ENCODE peak calls at places on chromosome 5, in ten cellular contexts. One of them, this sample, is unnamed.

GRCh38 chr5:36444582-36444999 is 142.9 kb upstream of the RANBP3L start:
- DNase-seq in CD4-positive, CD25-positive, alpha-beta regulatory T cell: no peak
- DNase-seq in hepatocyte: no peak
- DNase-seq in right lobe of liver: no peak
- DNase-seq in EH: peak
- DNase-seq in RWPE1: peak
- DNase-seq in caudate nucleus: no peak
- DNase-seq in NCI-H524: no peak
- DNase-seq in CD4-positive, alpha-beta T cell: no peak
- DNase-seq in dermis blood vessel endothelial cell: no peak
- DNase-seq in this sample: no peak

GRCh38 chr5:148382961-148383360 is 797 bp upstream of the FBXO38 start:
- DNase-seq in CD4-positive, CD25-positive, alpha-beta regulatory T cell: no peak
- DNase-seq in hepatocyte: no peak
- DNase-seq in right lobe of liver: no peak
- DNase-seq in EH: peak
- DNase-seq in RWPE1: no peak
- DNase-seq in caudate nucleus: no peak
- DNase-seq in NCI-H524: no peak
- DNase-seq in CD4-positive, alpha-beta T cell: no peak
- DNase-seq in dermis blood vessel endothelial cell: no peak
- DNase-seq in this sample: no peak

GRCh38 chr5:68295772-68296171 is 80.2 kb downstream of the PIK3R1 start:
- DNase-seq in CD4-positive, CD25-positive, alpha-beta regulatory T cell: no peak
- DNase-seq in hepatocyte: no peak
- DNase-seq in right lobe of liver: no peak
- DNase-seq in EH: no peak
- DNase-seq in RWPE1: peak
- DNase-seq in caudate nucleus: no peak
- DNase-seq in NCI-H524: no peak
- DNase-seq in CD4-positive, alpha-beta T cell: no peak
- DNase-seq in dermis blood vessel endothelial cell: no peak
- DNase-seq in this sample: no peak

GRCh38 chr5:149128023-149128875 is 13.0 kb upstream of the ABLIM3 start:
- DNase-seq in CD4-positive, CD25-positive, alpha-beta regulatory T cell: no peak
- DNase-seq in hepatocyte: peak
- DNase-seq in right lobe of liver: no peak
- DNase-seq in EH: peak
- DNase-seq in RWPE1: peak
- DNase-seq in caudate nucleus: no peak
- DNase-seq in NCI-H524: peak
- DNase-seq in CD4-positive, alpha-beta T cell: no peak
- DNase-seq in dermis blood vessel endothelial cell: peak
- DNase-seq in this sample: peak

GRCh38 chr5:137282216-137282615 is 216.9 kb downstream of the SPOCK1 start:
- DNase-seq in CD4-positive, CD25-positive, alpha-beta regulatory T cell: no peak
- DNase-seq in hepatocyte: peak
- DNase-seq in right lobe of liver: no peak
- DNase-seq in EH: peak
- DNase-seq in RWPE1: peak
- DNase-seq in caudate nucleus: no peak
- DNase-seq in NCI-H524: no peak
- DNase-seq in CD4-positive, alpha-beta T cell: no peak
- DNase-seq in dermis blood vessel endothelial cell: no peak
- DNase-seq in this sample: peak

GRCh38 chr5:23132231-23132630 is 279.1 kb upstream of the CDH12 start:
- DNase-seq in CD4-positive, CD25-positive, alpha-beta regulatory T cell: no peak
- DNase-seq in hepatocyte: no peak
- DNase-seq in right lobe of liver: no peak
- DNase-seq in EH: no peak
- DNase-seq in RWPE1: no peak
- DNase-seq in caudate nucleus: no peak
- DNase-seq in NCI-H524: no peak
- DNase-seq in CD4-positive, alpha-beta T cell: no peak
- DNase-seq in dermis blood vessel endothelial cell: no peak
- DNase-seq in this sample: no peak

GRCh38 chr5:38410304-38410990 is 146.0 kb downstream of the LIFR start:
- DNase-seq in CD4-positive, CD25-positive, alpha-beta regulatory T cell: no peak
- DNase-seq in hepatocyte: no peak
- DNase-seq in right lobe of liver: no peak
- DNase-seq in EH: no peak
- DNase-seq in RWPE1: no peak
- DNase-seq in caudate nucleus: no peak
- DNase-seq in NCI-H524: no peak
- DNase-seq in CD4-positive, alpha-beta T cell: no peak
- DNase-seq in dermis blood vessel endothelial cell: no peak
- DNase-seq in this sample: no peak

GRCh38 chr5:180689071-180689694 is 39.8 kb upstream of the FLT4 start:
- DNase-seq in CD4-positive, CD25-positive, alpha-beta regulatory T cell: peak
- DNase-seq in hepatocyte: no peak
- DNase-seq in right lobe of liver: no peak
- DNase-seq in EH: no peak
- DNase-seq in RWPE1: no peak
- DNase-seq in caudate nucleus: no peak
- DNase-seq in NCI-H524: no peak
- DNase-seq in CD4-positive, alpha-beta T cell: peak
- DNase-seq in dermis blood vessel endothelial cell: no peak
- DNase-seq in this sample: no peak

GRCh38 chr5:132466453-132467291 is 23.9 kb downstream of the IRF1 start:
- DNase-seq in CD4-positive, CD25-positive, alpha-beta regulatory T cell: peak
- DNase-seq in hepatocyte: no peak
- DNase-seq in right lobe of liver: peak
- DNase-seq in EH: peak
- DNase-seq in RWPE1: peak
- DNase-seq in caudate nucleus: no peak
- DNase-seq in NCI-H524: no peak
- DNase-seq in CD4-positive, alpha-beta T cell: peak
- DNase-seq in dermis blood vessel endothelial cell: peak
- DNase-seq in this sample: no peak

GRCh38 chr5:54869691-54870090 is 115.7 kb downstream of the ESM1 start:
- DNase-seq in CD4-positive, CD25-positive, alpha-beta regulatory T cell: no peak
- DNase-seq in hepatocyte: no peak
- DNase-seq in right lobe of liver: no peak
- DNase-seq in EH: no peak
- DNase-seq in RWPE1: no peak
- DNase-seq in caudate nucleus: no peak
- DNase-seq in NCI-H524: no peak
- DNase-seq in CD4-positive, alpha-beta T cell: no peak
- DNase-seq in dermis blood vessel endothelial cell: no peak
- DNase-seq in this sample: no peak

GRCh38 chr5:133919148-133920136 is 49.0 kb downstream of the C5orf15 start:
- DNase-seq in CD4-positive, CD25-positive, alpha-beta regulatory T cell: no peak
- DNase-seq in hepatocyte: no peak
- DNase-seq in right lobe of liver: no peak
- DNase-seq in EH: no peak
- DNase-seq in RWPE1: no peak
- DNase-seq in caudate nucleus: no peak
- DNase-seq in NCI-H524: no peak
- DNase-seq in CD4-positive, alpha-beta T cell: no peak
- DNase-seq in dermis blood vessel endothelial cell: no peak
- DNase-seq in this sample: no peak

GRCh38 chr5:83512051-83512745 is 40.7 kb downstream of the VCAN start:
- DNase-seq in CD4-positive, CD25-positive, alpha-beta regulatory T cell: no peak
- DNase-seq in hepatocyte: no peak
- DNase-seq in right lobe of liver: no peak
- DNase-seq in EH: no peak
- DNase-seq in RWPE1: no peak
- DNase-seq in caudate nucleus: no peak
- DNase-seq in NCI-H524: no peak
- DNase-seq in CD4-positive, alpha-beta T cell: no peak
- DNase-seq in dermis blood vessel endothelial cell: no peak
- DNase-seq in this sample: no peak

GRCh38 chr5:55432549-55432948 is 102.2 kb downstream of the PLPP1 start:
- DNase-seq in CD4-positive, CD25-positive, alpha-beta regulatory T cell: no peak
- DNase-seq in hepatocyte: no peak
- DNase-seq in right lobe of liver: no peak
- DNase-seq in EH: no peak
- DNase-seq in RWPE1: no peak
- DNase-seq in caudate nucleus: no peak
- DNase-seq in NCI-H524: no peak
- DNase-seq in CD4-positive, alpha-beta T cell: no peak
- DNase-seq in dermis blood vessel endothelial cell: no peak
- DNase-seq in this sample: no peak

GRCh38 chr5:43016217-43016779 is 23.8 kb downstream of the ANXA2R start:
- DNase-seq in CD4-positive, CD25-positive, alpha-beta regulatory T cell: no peak
- DNase-seq in hepatocyte: no peak
- DNase-seq in right lobe of liver: no peak
- DNase-seq in EH: no peak
- DNase-seq in RWPE1: no peak
- DNase-seq in caudate nucleus: no peak
- DNase-seq in NCI-H524: no peak
- DNase-seq in CD4-positive, alpha-beta T cell: no peak
- DNase-seq in dermis blood vessel endothelial cell: no peak
- DNase-seq in this sample: peak

GRCh38 chr5:133754575-133755169 is 142.3 kb upstream of the FSTL4 start:
- DNase-seq in CD4-positive, CD25-positive, alpha-beta regulatory T cell: peak
- DNase-seq in hepatocyte: peak
- DNase-seq in right lobe of liver: peak
- DNase-seq in EH: no peak
- DNase-seq in RWPE1: no peak
- DNase-seq in caudate nucleus: no peak
- DNase-seq in NCI-H524: no peak
- DNase-seq in CD4-positive, alpha-beta T cell: no peak
- DNase-seq in dermis blood vessel endothelial cell: peak
- DNase-seq in this sample: peak